ENCODE peak calls at places on chromosomes 11 and 22, in nine cellular contexts. T, G, W, H, X, P, O, I and Y are unnamed samples.

GRCh38 chr11:16278273-16278672 is 78.1 kb downstream of the SOX6 start:
- DNase-seq in T (no peak), G (no peak), W (no peak), H (no peak), X (no peak), P (no peak), O (no peak), I (no peak), Y (no peak)

GRCh38 chr11:103927535-103927934 is 108.9 kb upstream of the DDI1 start:
- DNase-seq in T (no peak), G (no peak), W (peak; percentile 65), H (no peak), X (no peak), P (no peak), O (peak; percentile 17), I (no peak), Y (peak; percentile 21)

GRCh38 chr11:59025097-59025496 is 61.0 kb upstream of the GLYATL1B start:
- DNase-seq in T (no peak), G (no peak), W (no peak), H (peak; percentile 93), X (no peak), P (no peak), O (no peak), I (no peak), Y (no peak)

GRCh38 chr22:46911341-46911740 is 148.9 kb downstream of the TBC1D22A start:
- DNase-seq in T (peak; percentile 64), G (no peak), W (no peak), H (no peak), X (peak; percentile 33), P (no peak), O (no peak), I (no peak), Y (no peak)

GRCh38 chr22:46534901-46535630 is 2.4 kb downstream of the CELSR1 start:
- DNase-seq in T (no peak), G (no peak), W (no peak), H (no peak), X (no peak), P (no peak), O (no peak), I (no peak), Y (no peak)

GRCh38 chr22:23223566-23224317 is 43.4 kb downstream of the BCR start:
- DNase-seq in T (peak; percentile 48), G (no peak), W (no peak), H (no peak), X (no peak), P (no peak), O (no peak), I (no peak), Y (no peak)

GRCh38 chr22:46876357-46876934 is 114.0 kb downstream of the TBC1D22A start:
- DNase-seq in T (no peak), G (no peak), W (no peak), H (no peak), X (no peak), P (no peak), O (no peak), I (no peak), Y (no peak)

GRCh38 chr11:63680842-63681207 is 475 bp upstream of the RTN3 start:
- DNase-seq in T (no peak), G (no peak), W (no peak), H (no peak), X (no peak), P (peak; percentile 26), O (no peak), I (peak; percentile 24), Y (no peak)

GRCh38 chr11:46337626-46338345 is 9.5 kb upstream of the DGKZ start:
- DNase-seq in T (no peak), G (no peak), W (no peak), H (no peak), X (no peak), P (no peak), O (no peak), I (no peak), Y (no peak)

GRCh38 chr11:35127619-35128018 is 11.4 kb upstream of the CD44 start:
- DNase-seq in T (no peak), G (no peak), W (no peak), H (no peak), X (no peak), P (no peak), O (no peak), I (no peak), Y (no peak)

GRCh38 chr11:125410091-125410490 is 86.0 kb downstream of the FEZ1 start:
- DNase-seq in T (peak; percentile 35), G (no peak), W (no peak), H (no peak), X (peak; percentile 61), P (no peak), O (no peak), I (no peak), Y (no peak)

GRCh38 chr11:122632178-122632824 is 23.2 kb upstream of the UBASH3B start:
- DNase-seq in T (no peak), G (no peak), W (no peak), H (no peak), X (no peak), P (no peak), O (no peak), I (no peak), Y (no peak)

GRCh38 chr11:121341609-121342008 is 49.0 kb downstream of the SC5D start:
- DNase-seq in T (no peak), G (no peak), W (no peak), H (no peak), X (no peak), P (no peak), O (no peak), I (peak; percentile 26), Y (no peak)

GRCh38 chr22:44373234-44373633 is 60.5 kb upstream of the SHISAL1 start:
- DNase-seq in T (peak; percentile 21), G (no peak), W (no peak), H (no peak), X (no peak), P (no peak), O (no peak), I (no peak), Y (no peak)

GRCh38 chr11:1150769-1151365 is 6.9 kb upstream of the MUC5AC start:
- DNase-seq in T (peak; percentile 41), G (no peak), W (peak; percentile 55), H (no peak), X (no peak), P (no peak), O (no peak), I (no peak), Y (no peak)

GRCh38 chr22:25496396-25497064 is 67.9 kb upstream of the GRK3 start:
- DNase-seq in T (no peak), G (no peak), W (peak; percentile 72), H (no peak), X (no peak), P (no peak), O (peak; percentile 15), I (no peak), Y (no peak)

GRCh38 chr11:64118871-64119495 is 46.9 kb downstream of the MACROD1 start:
- DNase-seq in T (no peak), G (no peak), W (no peak), H (no peak), X (no peak), P (no peak), O (no peak), I (no peak), Y (no peak)

GRCh38 chr22:33597274-33597985 is 322.8 kb downstream of the LARGE1 start:
- DNase-seq in T (no peak), G (no peak), W (no peak), H (no peak), X (no peak), P (no peak), O (no peak), I (no peak), Y (no peak)

GRCh38 chr22:36554101-36554500 is 25.1 kb upstream of the EIF3D start:
- DNase-seq in T (no peak), G (no peak), W (no peak), H (no peak), X (no peak), P (no peak), O (no peak), I (no peak), Y (no peak)

GRCh38 chr11:116990061-116990473 is 108.2 kb downstream of the SIK3 start:
- DNase-seq in T (no peak), G (peak; percentile 35), W (peak; percentile 93), H (no peak), X (no peak), P (no peak), O (peak; percentile 11), I (no peak), Y (peak; percentile 61)

GRCh38 chr11:103051986-103052385 is 40.0 kb downstream of the DCUN1D5 start:
- DNase-seq in T (no peak), G (no peak), W (peak; percentile 64), H (no peak), X (no peak), P (no peak), O (no peak), I (no peak), Y (peak; percentile 58)